ENCODE peak calls at places on chromosome 3, in four cellular contexts. D is thoracic aorta; F is naive thymus-derived CD4-positive, alpha-beta T cell; K is kidney epithelial cell. P is an unnamed sample.

GRCh38 chr3:125080077-125080476 is 24.3 kb upstream of the HEG1 start:
- DNase-seq in K (no peak), F (no peak), D (no peak), P (no peak)

GRCh38 chr3:150798122-150798618 is 35.2 kb upstream of the SIAH2 start:
- DNase-seq in K (no peak), D (no peak), F (no peak), P (no peak)

GRCh38 chr3:184143327-184143726 is 8.2 kb downstream of the EIF2B5 start:
- DNase-seq in K (no peak), F (no peak), D (no peak), P (no peak)

GRCh38 chr3:52221141-52221562 is 4.3 kb downstream of the TLR9 start:
- DNase-seq in F (no peak), D (no peak), K (no peak), P (no peak)

GRCh38 chr3:10632741-10633140 is 127.4 kb upstream of the ATP2B2 start:
- DNase-seq in D (no peak), K (no peak), F (no peak), P (no peak)

GRCh38 chr3:163939926-163940325 is 1138.4 kb downstream of the SI start:
- DNase-seq in F (no peak), D (no peak), K (no peak), P (no peak)

GRCh38 chr3:170274641-170275040 is 52.4 kb downstream of the PRKCI start:
- DNase-seq in K (no peak), F (no peak), D (no peak), P (no peak)

GRCh38 chr3:125374996-125375941 is at the start of gene ZNF148:
- DNase-seq in F (peak; percentile 89), K (no peak), D (peak; percentile 40), P (peak; percentile 94)

GRCh38 chr3:81788650-81789049 is 27.2 kb upstream of the GBE1 start:
- DNase-seq in D (no peak), K (no peak), F (no peak), P (no peak)

GRCh38 chr3:60542981-60543380 is 708.3 kb downstream of the FHIT start:
- DNase-seq in D (no peak), F (no peak), K (no peak), P (no peak)

GRCh38 chr3:165797551-165797950 is 39.7 kb downstream of the BCHE start:
- DNase-seq in K (no peak), F (no peak), D (no peak), P (no peak)

GRCh38 chr3:190319660-190320059 is 2.6 kb downstream of the CLDN1 start:
- DNase-seq in K (no peak), F (no peak), D (no peak), P (no peak)

GRCh38 chr3:134368751-134369105 is 5.5 kb downstream of the AMOTL2 start:
- DNase-seq in D (no peak), F (no peak), K (no peak), P (no peak)

GRCh38 chr3:188646592-188646991 is 492.6 kb downstream of the LPP start:
- DNase-seq in D (no peak), K (no peak), F (no peak), P (peak; percentile 41)

GRCh38 chr3:23442598-23443383 is 239.7 kb downstream of the UBE2E2 start:
- DNase-seq in D (no peak), F (peak; percentile 40), K (no peak), P (no peak)

GRCh38 chr3:123449986-123450474 is 1.1 kb upstream of the ADCY5 start:
- DNase-seq in F (no peak), D (no peak), K (no peak), P (no peak)

GRCh38 chr3:55591893-55592292 is 104.8 kb upstream of the WNT5A start:
- DNase-seq in D (no peak), K (no peak), F (no peak), P (no peak)

GRCh38 chr3:151638555-151638954 is 95.2 kb upstream of the AADACL2 start:
- DNase-seq in K (no peak), F (no peak), D (no peak), P (no peak)

GRCh38 chr3:55189359-55189801 is 261.5 kb upstream of the LRTM1 start:
- DNase-seq in D (no peak), K (no peak), F (no peak), P (peak; percentile 88)

GRCh38 chr3:66397745-66398144 is 103.1 kb downstream of the LRIG1 start:
- DNase-seq in D (no peak), K (no peak), F (no peak), P (peak; percentile 50)

GRCh38 chr3:197750863-197751737 is 1.4 kb downstream of the FYTTD1 start:
- DNase-seq in K (no peak), D (peak; percentile 19), F (peak; percentile 21), P (peak; percentile 49)

GRCh38 chr3:79767194-79767952 is 425 bp downstream of the ROBO1 start:
- DNase-seq in K (no peak), F (no peak), D (no peak), P (peak; percentile 20)

GRCh38 chr3:136042608-136043221 is 77.2 kb downstream of the PPP2R3A start:
- DNase-seq in K (peak; percentile 7), F (no peak), D (no peak), P (peak; percentile 81)

GRCh38 chr3:14490831-14491230 is 49.3 kb downstream of the GRIP2 start:
- DNase-seq in F (no peak), D (no peak), K (no peak), P (no peak)

GRCh38 chr3:111801697-111802655 is 57.1 kb upstream of the PHLDB2 start:
- DNase-seq in K (no peak), D (no peak), F (no peak), P (peak; percentile 98)

GRCh38 chr3:171088496-171088895 is 62.0 kb upstream of the SLC2A2 start:
- DNase-seq in D (no peak), K (no peak), F (no peak), P (peak; percentile 16)

GRCh38 chr3:73621388-73621787 is 3.4 kb downstream of the PDZRN3 start:
- DNase-seq in K (no peak), F (no peak), D (no peak), P (no peak)

GRCh38 chr3:151707216-151707615 is 26.5 kb upstream of the AADACL2 start:
- DNase-seq in K (no peak), F (no peak), D (no peak), P (peak; percentile 36)

GRCh38 chr3:178420033-178420432 is 116.2 kb upstream of the KCNMB2 start:
- DNase-seq in D (no peak), K (no peak), F (no peak), P (no peak)

GRCh38 chr3:194871864-194872668 is 186.4 kb downstream of the FAM43A start:
- DNase-seq in D (no peak), F (no peak), K (no peak), P (peak; percentile 45)

GRCh38 chr3:141070727-141071357 is 19.7 kb downstream of the SPSB4 start:
- DNase-seq in D (no peak), K (no peak), F (no peak), P (no peak)

GRCh38 chr3:45320986-45321385 is 67.4 kb upstream of the LARS2 start:
- DNase-seq in D (no peak), K (no peak), F (no peak), P (no peak)

GRCh38 chr3:5017953-5018531 is 38.8 kb downstream of the BHLHE40 start:
- DNase-seq in D (peak; percentile 28), F (no peak), K (no peak), P (peak; percentile 70)

GRCh38 chr3:5014431-5014830 is 35.2 kb downstream of the BHLHE40 start:
- DNase-seq in F (no peak), K (no peak), D (no peak), P (no peak)

GRCh38 chr3:5015056-5015455 is 35.8 kb downstream of the BHLHE40 start:
- DNase-seq in D (no peak), F (no peak), K (no peak), P (no peak)

GRCh38 chr3:5019411-5020261 is 40.4 kb downstream of the BHLHE40 start:
- DNase-seq in D (no peak), K (no peak), F (peak; percentile 79), P (no peak)

DNA sequence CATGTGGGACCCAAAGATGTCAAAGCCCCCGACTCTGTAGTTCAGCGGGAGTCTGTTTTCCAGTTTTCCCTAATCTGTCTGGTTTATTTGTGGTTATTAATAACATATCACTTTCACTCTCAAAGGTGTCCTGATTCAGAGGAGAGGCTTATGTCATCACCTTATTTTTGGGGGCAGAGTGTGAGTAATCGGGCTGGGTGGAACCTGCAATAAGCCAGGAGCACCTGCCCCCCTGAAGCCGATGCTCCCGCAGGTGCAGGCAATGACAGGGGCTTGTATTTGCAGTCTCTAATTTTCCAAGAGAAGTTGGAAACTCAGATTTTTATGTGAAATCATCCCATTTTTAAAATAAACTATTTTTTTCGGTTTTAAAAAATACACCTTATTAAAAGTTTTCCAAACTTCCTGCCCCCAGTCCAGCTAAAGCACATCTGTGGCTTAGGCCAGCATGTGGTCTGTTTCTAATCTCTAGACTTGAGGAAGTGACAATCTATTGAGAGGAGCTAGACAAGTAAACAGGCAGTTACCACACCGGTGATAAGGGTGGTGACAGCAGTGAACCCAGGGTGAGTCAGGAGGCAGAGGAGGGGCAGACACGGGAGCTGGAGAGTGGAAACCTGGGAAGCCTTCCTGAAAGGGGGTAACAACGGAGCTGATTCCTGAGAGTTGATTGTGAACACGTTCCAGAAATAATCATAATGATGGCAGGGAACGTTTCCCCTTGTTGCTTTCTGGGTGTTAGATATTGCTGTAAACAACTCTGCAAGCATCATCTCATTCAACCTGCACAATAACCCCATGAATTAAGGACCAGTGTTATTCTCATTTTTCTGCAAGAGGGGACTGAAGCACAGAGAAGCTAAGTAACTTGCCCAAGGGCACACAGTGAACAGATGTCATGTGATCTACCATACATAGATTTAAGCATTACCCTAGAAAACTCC is 37.3 kb downstream of the BHLHE40 start:
- DNase-seq in K (no peak), D (no peak), F (no peak), P (peak; percentile 62)
- H3K4me3 ChIP-seq in K (no peak overlapping the region), D (no peak overlapping the region), F (no peak overlapping the region), P (no peak overlapping the region)

GRCh38 chr3:30611613-30612421 is 5.4 kb downstream of the TGFBR2 start:
- DNase-seq in D (no peak), F (no peak), K (peak; percentile 76), P (peak; percentile 71)
- H3K4me3 ChIP-seq in D (peak overlapping the region; percentile 48), F (peak overlapping the region; percentile 92), K (no peak overlapping the region), P (no peak overlapping the region)

DNA sequence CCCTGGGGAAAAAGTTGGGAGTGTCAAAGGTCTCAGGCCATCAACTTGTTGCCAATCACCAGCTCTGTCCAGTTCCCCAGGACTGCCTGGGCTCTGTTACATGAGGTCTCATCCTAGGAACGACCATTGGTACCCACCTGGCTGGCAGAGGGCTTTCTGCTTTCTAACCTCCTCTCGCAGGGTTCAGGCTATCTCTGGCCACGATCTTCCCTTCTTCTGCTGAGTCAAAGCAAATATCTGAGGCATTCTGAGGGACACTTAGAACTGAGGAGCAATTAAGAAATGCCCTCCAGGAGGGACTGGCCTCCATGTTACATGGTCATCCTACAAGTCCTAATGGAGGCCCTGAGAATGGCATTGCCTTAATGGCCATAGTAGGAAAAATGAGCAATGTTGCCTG is 77.4 kb downstream of the TGFBR2 start:
- DNase-seq in F (no peak), D (no peak), K (no peak), P (no peak)
- H3K4me3 ChIP-seq in F (no peak overlapping the region), D (no peak overlapping the region), K (no peak overlapping the region), P (no peak overlapping the region)

DNA sequence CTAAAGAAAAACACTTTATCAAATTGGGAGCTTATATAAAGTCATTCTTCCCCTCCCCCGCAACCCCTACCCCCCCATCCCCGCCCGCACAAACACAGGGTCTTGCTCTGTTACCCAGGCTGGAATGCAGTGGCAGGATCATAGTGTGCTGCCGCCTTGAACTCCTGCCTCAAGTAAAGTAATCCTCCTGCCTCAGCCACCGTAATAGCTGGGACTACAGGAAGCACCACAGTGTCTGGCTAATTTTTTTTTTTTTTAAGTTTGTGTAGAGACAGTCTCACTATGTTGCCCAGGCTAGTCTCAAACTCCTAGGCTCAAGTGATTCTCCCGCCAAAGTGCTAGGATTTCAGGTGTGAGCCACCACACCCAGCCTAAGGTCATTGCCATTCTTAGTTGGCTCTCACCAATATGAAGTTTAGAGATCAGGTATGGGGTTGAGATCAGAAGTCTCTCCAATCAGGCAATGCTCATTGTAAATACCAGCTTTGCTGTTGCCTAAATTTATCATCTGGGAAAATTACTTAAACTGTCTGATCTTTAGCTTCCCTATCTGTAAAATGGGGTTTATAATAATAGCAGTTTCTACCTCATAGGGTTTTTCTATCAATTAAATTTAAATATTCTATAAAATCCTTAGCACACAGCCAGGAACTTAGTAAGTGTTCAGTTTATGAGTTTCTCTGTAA is 60.3 kb downstream of the TGFBR2 start:
- DNase-seq in K (no peak), D (no peak), F (peak; percentile 20), P (no peak)
- H3K4me3 ChIP-seq in K (no peak overlapping the region), D (no peak overlapping the region), F (no peak overlapping the region), P (no peak overlapping the region)